ENCODE peak calls at places on chromosomes 2 and 18, in five cellular contexts. K is OCI-LY7, T is MM.1S, A is astrocyte, O is hepatocyte. P is an unnamed sample.

GRCh38 chr2:229931241-229931640 is 8.9 kb downstream of the FBXO36 start:
- DNase-seq in K (no peak), T (no peak), A (no peak), O (no peak), P (no peak)

GRCh38 chr18:58401191-58401590 is 227.7 kb downstream of the ALPK2 start:
- DNase-seq in K (no peak), T (no peak), A (no peak), O (no peak), P (no peak)

GRCh38 chr2:213306320-213306942 is 22.2 kb downstream of the SPAG16 start:
- DNase-seq in K (no peak), T (no peak), A (peak), O (peak), P (no peak)

GRCh38 chr2:134225173-134225572 is 28.7 kb upstream of the MGAT5 start:
- DNase-seq in K (no peak), T (no peak), A (no peak), O (no peak), P (no peak)

GRCh38 chr2:64685430-64685829 is 31.7 kb upstream of the SERTAD2 start:
- DNase-seq in K (no peak), T (no peak), A (no peak), O (no peak), P (no peak)

GRCh38 chr2:170783549-170783948 is 13.4 kb downstream of the ERICH2 start:
- DNase-seq in K (no peak), T (no peak), A (no peak), O (no peak), P (no peak)

GRCh38 chr2:74332550-74333174 is 10.6 kb downstream of the SLC4A5 start:
- DNase-seq in K (no peak), T (no peak), A (no peak), O (no peak), P (no peak)

GRCh38 chr18:49052891-49053644 is 102.3 kb upstream of the SMAD7 start:
- DNase-seq in K (no peak), T (no peak), A (peak), O (no peak), P (peak)

GRCh38 chr18:13539050-13539449 is 187.3 kb downstream of the FAM210A start:
- DNase-seq in K (peak), T (no peak), A (no peak), O (no peak), P (no peak)

GRCh38 chr2:132438650-132439030 is 22.0 kb downstream of the GPR39 start:
- DNase-seq in K (no peak), T (no peak), A (peak), O (no peak), P (peak)

GRCh38 chr2:119760237-119760807 is 600 bp downstream of the PTPN4 start:
- DNase-seq in K (peak), T (peak), A (no peak), O (no peak), P (no peak)

GRCh38 chr2:27588308-27588707 is 5.5 kb downstream of the ZNF512 start:
- DNase-seq in K (no peak), T (no peak), A (no peak), O (no peak), P (no peak)

GRCh38 chr2:221562226-221562625 is 9.9 kb downstream of the EPHA4 start:
- DNase-seq in K (no peak), T (no peak), A (no peak), O (no peak), P (no peak)

GRCh38 chr2:84212611-84213314 is 246.3 kb downstream of the SUCLG1 start:
- DNase-seq in K (no peak), T (no peak), A (no peak), O (no peak), P (no peak)

GRCh38 chr18:63159590-63159989 is 160.0 kb downstream of the BCL2 start:
- DNase-seq in K (no peak), T (peak), A (no peak), O (no peak), P (no peak)

GRCh38 chr2:148930046-148930775 is 55.2 kb downstream of the KIF5C start:
- DNase-seq in K (no peak), T (no peak), A (no peak), O (peak), P (no peak)

GRCh38 chr2:45669109-45669508 is 17.6 kb downstream of the PRKCE start:
- DNase-seq in K (no peak), T (no peak), A (peak), O (peak), P (peak)

GRCh38 chr2:45258251-45258775 is 249.1 kb upstream of the SIX2 start:
- DNase-seq in K (peak), T (no peak), A (no peak), O (no peak), P (no peak)

GRCh38 chr2:184945824-184946223 is 347.5 kb downstream of the ZNF804A start:
- DNase-seq in K (no peak), T (no peak), A (no peak), O (no peak), P (no peak)

GRCh38 chr2:203400805-203401585 is 72.8 kb downstream of the ABI2 start:
- DNase-seq in K (no peak), T (no peak), A (peak), O (no peak), P (no peak)

GRCh38 chr2:237500681-237501424 is 13.8 kb downstream of the MLPH start:
- DNase-seq in K (no peak), T (no peak), A (peak), O (peak), P (peak)

GRCh38 chr18:75823376-75823950 is 396.0 kb upstream of the SMIM21 start:
- DNase-seq in K (no peak), T (no peak), A (no peak), O (no peak), P (no peak)

GRCh38 chr18:9985641-9986040 is 71.8 kb downstream of the VAPA start:
- DNase-seq in K (no peak), T (no peak), A (no peak), O (no peak), P (no peak)

GRCh38 chr2:174835797-174836255 is 71.6 kb upstream of the CHRNA1 start:
- DNase-seq in K (no peak), T (no peak), A (peak), O (no peak), P (peak)

GRCh38 chr2:227706859-227707258 is 11.0 kb downstream of the SLC19A3 start:
- DNase-seq in K (no peak), T (no peak), A (no peak), O (peak), P (no peak)

GRCh38 chr2:235024191-235024611 is 72.4 kb downstream of the SH3BP4 start:
- DNase-seq in K (no peak), T (no peak), A (peak), O (no peak), P (peak)

GRCh38 chr2:112031916-112032582 is 23.0 kb upstream of the TMEM87B start:
- DNase-seq in K (no peak), T (peak), A (no peak), O (no peak), P (no peak)

GRCh38 chr2:223591596-223591995 is 10.6 kb downstream of the SCG2 start:
- DNase-seq in K (no peak), T (no peak), A (peak), O (no peak), P (no peak)

GRCh38 chr2:220337611-220338440 is 710.4 kb downstream of the SLC4A3 start:
- DNase-seq in K (no peak), T (no peak), A (no peak), O (no peak), P (no peak)

GRCh38 chr18:72867721-72868665 is at the start of gene NETO1:
- DNase-seq in K (no peak), T (no peak), A (no peak), O (no peak), P (peak)

GRCh38 chr2:226077031-226077430 is 677.5 kb downstream of the NYAP2 start:
- DNase-seq in K (no peak), T (no peak), A (no peak), O (no peak), P (no peak)

GRCh38 chr2:110854355-110855081 is 122.1 kb downstream of the ACOXL start:
- DNase-seq in K (peak), T (no peak), A (no peak), O (no peak), P (no peak)

GRCh38 chr2:40321224-40321623 is 130.7 kb downstream of the SLC8A1 start:
- DNase-seq in K (peak), T (no peak), A (no peak), O (no peak), P (no peak)

GRCh38 chr2:219122197-219122965 is 38.2 kb downstream of the NHEJ1 start:
- DNase-seq in K (no peak), T (no peak), A (peak), O (peak), P (peak)

GRCh38 chr2:219116776-219117646 is 43.6 kb downstream of the NHEJ1 start:
- DNase-seq in K (no peak), T (no peak), A (no peak), O (peak), P (no peak)

GRCh38 chr2:219118504-219118903 is 42.1 kb downstream of the NHEJ1 start:
- DNase-seq in K (no peak), T (no peak), A (no peak), O (peak), P (no peak)

GRCh38 chr2:219120082-219120481 is 40.5 kb downstream of the NHEJ1 start:
- DNase-seq in K (no peak), T (no peak), A (peak), O (no peak), P (no peak)

DNA sequence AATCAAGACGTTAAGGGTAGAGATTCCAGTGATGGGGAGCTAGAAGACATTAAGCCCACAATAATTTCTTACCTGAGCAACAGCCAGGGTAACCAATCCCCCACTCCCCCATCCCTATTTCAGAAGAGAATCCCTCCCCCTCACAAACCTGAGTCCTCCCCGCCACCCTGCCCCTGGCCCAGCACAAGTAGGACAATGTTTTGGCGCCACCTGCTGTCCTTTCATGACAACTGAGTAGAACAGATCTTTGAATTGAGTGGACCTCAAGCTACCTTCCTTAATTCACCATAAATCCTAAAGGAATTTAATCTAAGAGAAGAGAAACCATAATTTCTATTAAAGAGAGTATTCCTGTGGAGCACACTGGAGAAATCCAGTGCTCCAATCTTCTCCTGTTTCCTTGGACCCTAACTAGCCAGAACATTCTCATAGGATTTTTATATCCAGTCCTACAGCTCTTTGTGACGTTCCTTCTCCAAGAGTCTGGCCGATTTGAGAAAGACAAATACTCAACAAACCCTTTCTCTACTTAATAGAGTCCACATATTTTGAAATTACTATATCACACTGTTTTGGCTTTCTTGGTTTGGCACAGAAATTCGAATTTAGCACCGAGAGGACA is 41.1 kb downstream of the NHEJ1 start:
- DNase-seq in K (peak), T (peak), A (peak), O (peak), P (peak)
- H3K4me2 ChIP-seq in K (no peak), T (no peak), A (no peak), O (no peak), P (no peak)

GRCh38 chr2:42810126-42810970 is 18.0 kb upstream of the HAAO start:
- DNase-seq in K (peak), T (peak), A (peak), O (peak), P (peak)

GRCh38 chr2:42810971-42811865 is 18.8 kb upstream of the HAAO start:
- DNase-seq in K (no peak), T (peak), A (peak), O (peak), P (peak)

GRCh38 chr2:42812899-42813479 is 20.6 kb upstream of the HAAO start:
- DNase-seq in K (peak), T (peak), A (no peak), O (peak), P (no peak)

GRCh38 chr2:42815725-42816124 is 23.3 kb upstream of the HAAO start:
- DNase-seq in K (no peak), T (no peak), A (no peak), O (no peak), P (no peak)

GRCh38 chr2:42813773-42814172 is 21.4 kb upstream of the HAAO start:
- DNase-seq in K (no peak), T (no peak), A (no peak), O (no peak), P (peak)
- TF ChIP-seq CTCF in K (no peak), T (no peak), A (no peak), O (no peak), P (no peak)

GRCh38 chr2:32976409-32977063 is 29.8 kb downstream of the LTBP1 start:
- DNase-seq in K (no peak), T (no peak), A (no peak), O (no peak), P (no peak)
- H2AFZ ChIP-seq in K (no peak), T (no peak), A (no peak), O (no peak), P (no peak)

GRCh38 chr2:206981089-206981674 is 41.9 kb downstream of the CPO start:
- DNase-seq in K (no peak), T (no peak), A (no peak), O (no peak), P (no peak)
- H3K4me2 ChIP-seq in K (no peak), T (no peak), A (no peak), O (no peak), P (no peak)

GRCh38 chr18:37578886-37579513 is 13.4 kb upstream of the CELF4 start:
- DNase-seq in K (peak), T (peak), A (no peak), O (peak), P (no peak)
- TF ChIP-seq CTCF in K (peak), T (peak), A (peak), O (peak), P (peak)

GRCh38 chr2:176653856-176654443 is 384.7 kb downstream of the MTX2 start:
- DNase-seq in K (peak), T (peak), A (peak), O (peak), P (peak)
- H2AFZ ChIP-seq in K (peak), T (peak), A (no peak), O (peak), P (peak)

GRCh38 chr2:196213252-196213651 is 41.9 kb upstream of the STK17B start:
- DNase-seq in K (no peak), T (no peak), A (no peak), O (no peak), P (no peak)
- H3K4me2 ChIP-seq in K (peak), T (no peak), A (no peak), O (no peak), P (no peak)

GRCh38 chr18:36128907-36129299 is 237 bp downstream of the SLC39A6 start:
- DNase-seq in K (no peak), T (no peak), A (no peak), O (no peak), P (no peak)
- TF ChIP-seq CTCF in K (no peak), T (no peak), A (no peak), O (no peak), P (no peak)

DNA sequence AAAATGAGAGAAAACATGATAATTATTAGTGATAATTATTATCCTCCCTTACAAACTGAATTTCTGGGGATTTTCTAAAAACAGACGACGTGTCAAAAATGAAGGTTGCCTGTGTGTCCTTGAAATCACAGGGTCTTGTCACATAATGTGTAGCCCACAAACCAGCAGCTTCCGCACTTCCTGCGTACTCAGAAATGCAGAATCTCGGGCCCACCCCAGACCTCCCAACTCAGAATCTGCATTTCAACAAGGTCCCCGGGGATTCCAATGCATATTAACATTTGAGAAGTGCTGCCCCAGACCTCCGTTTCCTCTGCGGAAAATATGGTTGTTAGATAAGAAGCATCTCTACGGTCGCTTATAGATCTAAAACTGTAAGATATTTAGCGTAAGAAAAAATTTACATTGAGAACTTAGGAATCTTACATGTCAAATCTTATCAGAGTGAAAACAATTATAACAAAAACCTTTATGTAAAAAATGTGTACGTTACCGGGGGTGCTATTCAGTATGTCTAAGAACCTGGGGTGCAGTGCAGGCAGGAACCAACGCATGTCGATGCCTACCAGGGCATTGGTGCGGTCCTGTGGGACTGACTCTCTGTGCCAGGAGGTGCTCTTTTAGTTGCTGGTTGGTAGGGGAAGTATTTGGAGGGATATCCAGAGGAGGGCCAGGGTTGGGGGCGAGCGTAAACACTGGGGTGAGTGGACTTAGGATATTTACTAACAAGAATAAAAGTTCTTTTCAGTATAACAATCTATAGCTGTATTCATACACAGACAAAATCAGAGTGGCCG is 15.2 kb downstream of the CDKL4 start:
- DNase-seq in K (peak), T (no peak), A (no peak), O (no peak), P (no peak)
- H2AFZ ChIP-seq in K (peak), T (no peak), A (peak), O (peak), P (peak)

P was measured in osteoblast.